ENCODE peak calls at places on chromosomes 16 and 17, in ten cellular contexts. Y, C, U, J, Q, W, K, N, S and A are unnamed samples.

GRCh38 chr16:64880994-64881393 is 240.9 kb downstream of the CDH11 start:
- DNase-seq in U (no peak), Q (no peak), J (no peak), C (no peak), Y (peak; percentile 39), K (no peak), S (no peak), W (peak; percentile 81), N (no peak), A (peak; percentile 57)

GRCh38 chr16:56611281-56611833 is 3.0 kb downstream of the MT2A start:
- DNase-seq in W (peak; percentile 81), J (peak; percentile 50), S (no peak), C (no peak), U (no peak), N (no peak), K (peak; percentile 55), Y (peak; percentile 71), Q (peak; percentile 55), A (peak; percentile 84)

GRCh38 chr16:46748775-46749705 is 896 bp upstream of the MYLK3 start:
- DNase-seq in C (no peak), N (no peak), Y (no peak), S (no peak), W (no peak), Q (no peak), K (no peak), U (no peak), J (no peak), A (no peak)

GRCh38 chr17:17535957-17536356 is 39.8 kb upstream of the RASD1 start:
- DNase-seq in J (no peak), W (no peak), C (no peak), Y (no peak), N (no peak), S (no peak), K (peak; percentile 26), Q (peak; percentile 33), U (no peak), A (peak; percentile 35)

GRCh38 chr16:31529398-31530312 is 2.0 kb downstream of the AHSP start:
- DNase-seq in N (no peak), C (no peak), K (no peak), S (no peak), U (no peak), Q (no peak), Y (no peak), J (no peak), W (no peak), A (no peak)

GRCh38 chr17:27873211-27873610 is 20.0 kb downstream of the LYRM9 start:
- DNase-seq in K (no peak), U (no peak), N (no peak), C (no peak), J (no peak), W (no peak), Q (no peak), S (no peak), Y (no peak), A (no peak)

GRCh38 chr17:75979705-75980187 is 706 bp downstream of the TEN1 start:
- DNase-seq in Q (no peak), U (no peak), C (no peak), N (no peak), J (no peak), S (peak; percentile 37), K (no peak), Y (peak; percentile 88), W (peak; percentile 82), A (no peak)

GRCh38 chr16:83115491-83116232 is 488.9 kb downstream of the CDH13 start:
- DNase-seq in N (no peak), Y (peak; percentile 18), Q (no peak), U (no peak), K (no peak), C (no peak), S (no peak), J (no peak), W (no peak), A (no peak)

GRCh38 chr17:45857977-45858708 is 13.5 kb downstream of the SPPL2C start:
- DNase-seq in N (no peak), J (peak; percentile 5), S (no peak), W (peak; percentile 33), K (peak; percentile 33), Q (peak; percentile 16), U (no peak), C (no peak), Y (peak; percentile 34), A (peak; percentile 5)

GRCh38 chr17:44568311-44568710 is 11.0 kb downstream of the FZD2 start:
- DNase-seq in K (no peak), U (no peak), C (no peak), N (no peak), S (no peak), Y (no peak), J (no peak), Q (no peak), W (no peak), A (no peak)

GRCh38 chr16:11886881-11887280 is 28.9 kb downstream of the GSPT1 start:
- DNase-seq in U (no peak), C (no peak), S (no peak), K (no peak), Q (no peak), W (no peak), Y (no peak), J (no peak), N (no peak), A (no peak)

GRCh38 chr16:56363781-56364565 is 61.4 kb downstream of the AMFR start:
- DNase-seq in W (no peak), K (no peak), Q (no peak), S (no peak), U (no peak), C (no peak), Y (no peak), J (no peak), N (no peak), A (no peak)

GRCh38 chr17:73957564-73957963 is 245.9 kb upstream of the RPL38 start:
- DNase-seq in S (no peak), K (no peak), Y (no peak), U (no peak), Q (no peak), W (no peak), J (no peak), N (no peak), C (no peak), A (no peak)

GRCh38 chr17:1573932-1574696 is 11.5 kb upstream of the PITPNA start:
- DNase-seq in W (peak; percentile 79), N (peak; percentile 77), Y (peak; percentile 59), S (peak; percentile 37), C (peak; percentile 92), J (peak; percentile 91), K (peak; percentile 76), Q (peak; percentile 78), U (no peak), A (peak; percentile 69)

GRCh38 chr16:75861981-75862380 is 135.7 kb upstream of the CPHXL start:
- DNase-seq in J (no peak), S (no peak), N (no peak), C (no peak), W (no peak), Y (no peak), K (no peak), Q (peak; percentile 24), U (no peak), A (no peak)